ENCODE peak calls at places on chromosomes 3 and 15, in ten cellular contexts. One of them, this sample, is unnamed.

GRCh38 chr3:168030488-168031054 is 65.2 kb downstream of the GOLIM4 start:
- DNase-seq in progenitor cell of endocrine pancreas: no peak
- DNase-seq in WERI-Rb-1: no peak
- DNase-seq in foreskin fibroblast: no peak
- DNase-seq in chondrocyte: no peak
- DNase-seq in AG04450: no peak
- DNase-seq in GM06990: no peak
- DNase-seq in nephron progenitor cell: no peak
- DNase-seq in B cell: no peak
- DNase-seq in WTC11: no peak
- DNase-seq in this sample: no peak

GRCh38 chr15:48478581-48478980 is 147.4 kb downstream of the DUT start:
- DNase-seq in progenitor cell of endocrine pancreas: no peak
- DNase-seq in WERI-Rb-1: no peak
- DNase-seq in foreskin fibroblast: no peak
- DNase-seq in chondrocyte: no peak
- DNase-seq in AG04450: no peak
- DNase-seq in GM06990: no peak
- DNase-seq in nephron progenitor cell: no peak
- DNase-seq in B cell: no peak
- DNase-seq in WTC11: no peak
- DNase-seq in this sample: no peak

GRCh38 chr3:150545419-150546225 is 674 bp downstream of the SERP1 start:
- DNase-seq in progenitor cell of endocrine pancreas: peak
- DNase-seq in WERI-Rb-1: no peak
- DNase-seq in foreskin fibroblast: no peak
- DNase-seq in chondrocyte: no peak
- DNase-seq in AG04450: no peak
- DNase-seq in GM06990: no peak
- DNase-seq in nephron progenitor cell: no peak
- DNase-seq in B cell: no peak
- DNase-seq in WTC11: no peak
- DNase-seq in this sample: no peak

GRCh38 chr3:71504250-71505036 is 79.1 kb downstream of the FOXP1 start:
- DNase-seq in progenitor cell of endocrine pancreas: no peak
- DNase-seq in WERI-Rb-1: no peak
- DNase-seq in foreskin fibroblast: peak
- DNase-seq in chondrocyte: no peak
- DNase-seq in AG04450: peak
- DNase-seq in GM06990: no peak
- DNase-seq in nephron progenitor cell: no peak
- DNase-seq in B cell: no peak
- DNase-seq in WTC11: no peak
- DNase-seq in this sample: no peak

GRCh38 chr15:93245616-93246122 is 156.7 kb upstream of the RGMA start:
- DNase-seq in progenitor cell of endocrine pancreas: no peak
- DNase-seq in WERI-Rb-1: no peak
- DNase-seq in foreskin fibroblast: no peak
- DNase-seq in chondrocyte: no peak
- DNase-seq in AG04450: no peak
- DNase-seq in GM06990: no peak
- DNase-seq in nephron progenitor cell: no peak
- DNase-seq in B cell: no peak
- DNase-seq in WTC11: no peak
- DNase-seq in this sample: no peak

GRCh38 chr3:193829781-193830180 is 236.8 kb downstream of the OPA1 start:
- DNase-seq in progenitor cell of endocrine pancreas: no peak
- DNase-seq in WERI-Rb-1: no peak
- DNase-seq in foreskin fibroblast: peak
- DNase-seq in chondrocyte: no peak
- DNase-seq in AG04450: no peak
- DNase-seq in GM06990: no peak
- DNase-seq in nephron progenitor cell: no peak
- DNase-seq in B cell: no peak
- DNase-seq in WTC11: no peak
- DNase-seq in this sample: no peak

GRCh38 chr3:148707596-148708386 is 10.1 kb downstream of the AGTR1 start:
- DNase-seq in progenitor cell of endocrine pancreas: no peak
- DNase-seq in WERI-Rb-1: no peak
- DNase-seq in foreskin fibroblast: peak
- DNase-seq in chondrocyte: no peak
- DNase-seq in AG04450: no peak
- DNase-seq in GM06990: no peak
- DNase-seq in nephron progenitor cell: no peak
- DNase-seq in B cell: no peak
- DNase-seq in WTC11: no peak
- DNase-seq in this sample: no peak

GRCh38 chr3:150662410-150663200 is 41.1 kb downstream of the ERICH6 start:
- DNase-seq in progenitor cell of endocrine pancreas: no peak
- DNase-seq in WERI-Rb-1: no peak
- DNase-seq in foreskin fibroblast: no peak
- DNase-seq in chondrocyte: no peak
- DNase-seq in AG04450: no peak
- DNase-seq in GM06990: no peak
- DNase-seq in nephron progenitor cell: no peak
- DNase-seq in B cell: no peak
- DNase-seq in WTC11: no peak
- DNase-seq in this sample: no peak

GRCh38 chr3:13748500-13748899 is 131.4 kb downstream of the WNT7A start:
- DNase-seq in progenitor cell of endocrine pancreas: no peak
- DNase-seq in WERI-Rb-1: no peak
- DNase-seq in foreskin fibroblast: no peak
- DNase-seq in chondrocyte: no peak
- DNase-seq in AG04450: no peak
- DNase-seq in GM06990: no peak
- DNase-seq in nephron progenitor cell: no peak
- DNase-seq in B cell: no peak
- DNase-seq in WTC11: no peak
- DNase-seq in this sample: no peak

GRCh38 chr3:77462951-77463350 is 423.1 kb downstream of the ROBO2 start:
- DNase-seq in progenitor cell of endocrine pancreas: no peak
- DNase-seq in WERI-Rb-1: no peak
- DNase-seq in foreskin fibroblast: peak
- DNase-seq in chondrocyte: no peak
- DNase-seq in AG04450: no peak
- DNase-seq in GM06990: no peak
- DNase-seq in nephron progenitor cell: no peak
- DNase-seq in B cell: no peak
- DNase-seq in WTC11: no peak
- DNase-seq in this sample: no peak

GRCh38 chr3:77460326-77460725 is 420.4 kb downstream of the ROBO2 start:
- DNase-seq in progenitor cell of endocrine pancreas: no peak
- DNase-seq in WERI-Rb-1: no peak
- DNase-seq in foreskin fibroblast: peak
- DNase-seq in chondrocyte: no peak
- DNase-seq in AG04450: no peak
- DNase-seq in GM06990: no peak
- DNase-seq in nephron progenitor cell: no peak
- DNase-seq in B cell: no peak
- DNase-seq in WTC11: no peak
- DNase-seq in this sample: no peak

GRCh38 chr3:77467702-77468407 is 428.0 kb downstream of the ROBO2 start:
- DNase-seq in progenitor cell of endocrine pancreas: no peak
- DNase-seq in WERI-Rb-1: no peak
- DNase-seq in foreskin fibroblast: peak
- DNase-seq in chondrocyte: no peak
- DNase-seq in AG04450: no peak
- DNase-seq in GM06990: no peak
- DNase-seq in nephron progenitor cell: no peak
- DNase-seq in B cell: no peak
- DNase-seq in WTC11: no peak
- DNase-seq in this sample: no peak

GRCh38 chr3:77466562-77466961 is 426.7 kb downstream of the ROBO2 start:
- DNase-seq in progenitor cell of endocrine pancreas: no peak
- DNase-seq in WERI-Rb-1: no peak
- DNase-seq in foreskin fibroblast: no peak
- DNase-seq in chondrocyte: no peak
- DNase-seq in AG04450: no peak
- DNase-seq in GM06990: no peak
- DNase-seq in nephron progenitor cell: no peak
- DNase-seq in B cell: no peak
- DNase-seq in WTC11: no peak
- DNase-seq in this sample: no peak

GRCh38 chr3:77464106-77464688 is 424.3 kb downstream of the ROBO2 start:
- DNase-seq in progenitor cell of endocrine pancreas: no peak
- DNase-seq in WERI-Rb-1: no peak
- DNase-seq in foreskin fibroblast: peak
- DNase-seq in chondrocyte: no peak
- DNase-seq in AG04450: no peak
- DNase-seq in GM06990: no peak
- DNase-seq in nephron progenitor cell: no peak
- DNase-seq in B cell: no peak
- DNase-seq in WTC11: no peak
- DNase-seq in this sample: no peak
- TF ChIP-seq CTCF in progenitor cell of endocrine pancreas: no peak
- TF ChIP-seq CTCF in WERI-Rb-1: no peak
- TF ChIP-seq CTCF in foreskin fibroblast: no peak
- TF ChIP-seq CTCF in chondrocyte: no peak
- TF ChIP-seq CTCF in AG04450: no peak
- TF ChIP-seq CTCF in GM06990: no peak
- TF ChIP-seq CTCF in nephron progenitor cell: no peak
- TF ChIP-seq CTCF in B cell: no peak
- TF ChIP-seq CTCF in WTC11: no peak
- TF ChIP-seq CTCF in this sample: no peak

DNA sequence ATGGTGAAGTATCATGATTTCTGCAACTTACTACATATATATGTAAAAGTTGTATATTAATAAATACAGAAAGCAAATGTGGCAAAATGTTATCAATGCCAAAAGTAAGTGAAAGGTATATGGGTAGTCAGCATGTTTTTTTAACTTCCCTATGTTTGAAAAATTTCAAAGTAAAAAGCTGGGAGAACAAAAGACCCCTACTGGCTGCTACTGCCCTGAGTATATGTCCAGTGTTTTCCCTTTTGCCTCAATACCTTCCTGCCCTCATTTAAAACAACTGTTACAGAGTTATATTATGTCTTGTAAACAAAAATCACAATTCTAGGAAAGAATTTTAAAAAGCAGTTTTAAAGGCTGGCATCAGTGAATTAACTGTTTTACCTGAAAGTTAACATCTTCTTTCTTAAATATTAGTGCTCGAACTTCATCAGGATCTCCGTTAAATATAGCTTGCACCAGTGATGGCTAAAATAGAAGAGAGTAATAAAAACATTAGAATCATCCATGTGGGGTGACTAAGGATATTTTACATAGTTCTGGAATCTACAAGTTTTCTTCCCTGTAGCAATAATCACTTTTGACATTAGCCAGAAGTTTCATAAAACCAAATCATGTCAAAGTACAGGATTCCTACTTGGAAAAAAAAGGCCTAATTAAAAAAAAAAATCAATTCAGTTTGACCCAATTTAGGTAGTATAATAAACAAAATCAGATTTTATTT is 2.8 kb downstream of the ANKRD28 start:
- DNase-seq in progenitor cell of endocrine pancreas: no peak
- DNase-seq in WERI-Rb-1: no peak
- DNase-seq in foreskin fibroblast: no peak
- DNase-seq in chondrocyte: no peak
- DNase-seq in AG04450: no peak
- DNase-seq in GM06990: no peak
- DNase-seq in nephron progenitor cell: no peak
- DNase-seq in B cell: peak
- DNase-seq in WTC11: no peak
- DNase-seq in this sample: no peak
- TF ChIP-seq CTCF in progenitor cell of endocrine pancreas: no peak
- TF ChIP-seq CTCF in WERI-Rb-1: no peak
- TF ChIP-seq CTCF in foreskin fibroblast: no peak
- TF ChIP-seq CTCF in chondrocyte: peak
- TF ChIP-seq CTCF in AG04450: peak
- TF ChIP-seq CTCF in GM06990: no peak
- TF ChIP-seq CTCF in nephron progenitor cell: no peak
- TF ChIP-seq CTCF in B cell: no peak
- TF ChIP-seq CTCF in WTC11: no peak
- TF ChIP-seq CTCF in this sample: no peak

GRCh38 chr3:187293514-187293870 is 2.0 kb upstream of the MASP1 start:
- DNase-seq in progenitor cell of endocrine pancreas: no peak
- DNase-seq in WERI-Rb-1: no peak
- DNase-seq in foreskin fibroblast: peak
- DNase-seq in chondrocyte: no peak
- DNase-seq in AG04450: no peak
- DNase-seq in GM06990: no peak
- DNase-seq in nephron progenitor cell: no peak
- DNase-seq in B cell: no peak
- DNase-seq in WTC11: no peak
- DNase-seq in this sample: no peak

GRCh38 chr3:187293977-187294376 is 2.4 kb upstream of the MASP1 start:
- DNase-seq in progenitor cell of endocrine pancreas: no peak
- DNase-seq in WERI-Rb-1: no peak
- DNase-seq in foreskin fibroblast: peak
- DNase-seq in chondrocyte: no peak
- DNase-seq in AG04450: no peak
- DNase-seq in GM06990: no peak
- DNase-seq in nephron progenitor cell: no peak
- DNase-seq in B cell: no peak
- DNase-seq in WTC11: no peak
- DNase-seq in this sample: no peak

GRCh38 chr3:187296915-187297314 is 5.4 kb upstream of the MASP1 start:
- DNase-seq in progenitor cell of endocrine pancreas: no peak
- DNase-seq in WERI-Rb-1: no peak
- DNase-seq in foreskin fibroblast: peak
- DNase-seq in chondrocyte: no peak
- DNase-seq in AG04450: no peak
- DNase-seq in GM06990: no peak
- DNase-seq in nephron progenitor cell: no peak
- DNase-seq in B cell: no peak
- DNase-seq in WTC11: no peak
- DNase-seq in this sample: no peak

GRCh38 chr3:187296058-187296457 is 4.5 kb upstream of the MASP1 start:
- DNase-seq in progenitor cell of endocrine pancreas: no peak
- DNase-seq in WERI-Rb-1: no peak
- DNase-seq in foreskin fibroblast: peak
- DNase-seq in chondrocyte: no peak
- DNase-seq in AG04450: no peak
- DNase-seq in GM06990: no peak
- DNase-seq in nephron progenitor cell: no peak
- DNase-seq in B cell: no peak
- DNase-seq in WTC11: no peak
- DNase-seq in this sample: no peak

GRCh38 chr3:187295635-187296034 is 4.1 kb upstream of the MASP1 start:
- DNase-seq in progenitor cell of endocrine pancreas: no peak
- DNase-seq in WERI-Rb-1: no peak
- DNase-seq in foreskin fibroblast: no peak
- DNase-seq in chondrocyte: no peak
- DNase-seq in AG04450: no peak
- DNase-seq in GM06990: no peak
- DNase-seq in nephron progenitor cell: no peak
- DNase-seq in B cell: no peak
- DNase-seq in WTC11: no peak
- DNase-seq in this sample: no peak
- TF ChIP-seq CTCF in progenitor cell of endocrine pancreas: no peak
- TF ChIP-seq CTCF in WERI-Rb-1: peak
- TF ChIP-seq CTCF in foreskin fibroblast: no peak
- TF ChIP-seq CTCF in chondrocyte: peak
- TF ChIP-seq CTCF in AG04450: peak
- TF ChIP-seq CTCF in GM06990: peak
- TF ChIP-seq CTCF in nephron progenitor cell: peak
- TF ChIP-seq CTCF in B cell: no peak
- TF ChIP-seq CTCF in WTC11: no peak
- TF ChIP-seq CTCF in this sample: no peak

DNA sequence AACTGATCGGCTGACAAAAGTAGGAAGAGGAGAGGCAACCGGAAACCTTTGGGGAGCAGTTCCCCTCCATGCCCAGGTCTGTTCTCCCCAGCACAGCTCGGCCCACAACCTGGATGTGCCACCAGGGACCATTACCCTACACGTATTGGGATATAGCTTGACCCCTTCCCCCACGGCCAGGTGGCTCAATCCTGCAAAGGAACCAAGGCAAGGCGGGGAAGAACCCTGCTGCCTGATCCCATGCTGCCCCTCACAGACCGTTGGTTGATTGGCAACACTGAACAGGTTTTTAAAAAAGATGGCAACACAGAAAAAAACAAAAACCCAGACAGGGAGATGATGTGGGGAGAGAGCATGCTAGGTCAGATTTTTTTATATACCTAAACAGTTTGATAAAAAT is 19.6 kb upstream of the TCAIM start:
- DNase-seq in progenitor cell of endocrine pancreas: no peak
- DNase-seq in WERI-Rb-1: peak
- DNase-seq in foreskin fibroblast: no peak
- DNase-seq in chondrocyte: no peak
- DNase-seq in AG04450: no peak
- DNase-seq in GM06990: no peak
- DNase-seq in nephron progenitor cell: no peak
- DNase-seq in B cell: no peak
- DNase-seq in WTC11: peak
- DNase-seq in this sample: no peak
- TF ChIP-seq CTCF in progenitor cell of endocrine pancreas: no peak
- TF ChIP-seq CTCF in WERI-Rb-1: peak
- TF ChIP-seq CTCF in foreskin fibroblast: no peak
- TF ChIP-seq CTCF in chondrocyte: no peak
- TF ChIP-seq CTCF in AG04450: no peak
- TF ChIP-seq CTCF in GM06990: no peak
- TF ChIP-seq CTCF in nephron progenitor cell: no peak
- TF ChIP-seq CTCF in B cell: no peak
- TF ChIP-seq CTCF in WTC11: no peak
- TF ChIP-seq CTCF in this sample: no peak

This sample was measured in uterus.